ENCODE peak calls at places on chromosomes 5 and 9, in seven cellular contexts. V is A549, H is GM23338, Y is lower lobe of right lung, A is left ventricle myocardium inferior, O is cardiac fibroblast, G is Panc1. U is an unnamed sample.

GRCh38 chr9:112308576-112308975 is 24.8 kb downstream of the PTBP3 start:
- DNase-seq in A (no peak), O (no peak), H (peak; percentile 43), Y (no peak), G (no peak), V (no peak), U (no peak)

GRCh38 chr5:1429501-1429900 is 15.7 kb downstream of the SLC6A3 start:
- DNase-seq in O (no peak), H (no peak), A (no peak), G (no peak), V (no peak), Y (no peak), U (no peak)

GRCh38 chr9:74463825-74464224 is 33.3 kb upstream of the RORB start:
- DNase-seq in H (no peak), G (no peak), A (no peak), O (peak; percentile 2), V (no peak), Y (no peak), U (no peak)

GRCh38 chr5:80346055-80346454 is 26.3 kb downstream of the SPZ1 start:
- DNase-seq in A (no peak), O (peak; percentile 2), G (peak; percentile 13), H (peak; percentile 77), V (peak; percentile 28), Y (no peak), U (no peak)

GRCh38 chr9:113155911-113156559 is 5.2 kb downstream of the SLC31A2 start:
- DNase-seq in V (no peak), A (no peak), G (no peak), Y (no peak), O (no peak), H (no peak), U (no peak)

GRCh38 chr5:143037071-143037470 is 266.9 kb downstream of the ARHGAP26 start:
- DNase-seq in A (no peak), G (no peak), Y (no peak), H (peak; percentile 72), O (no peak), V (no peak), U (no peak)

GRCh38 chr5:91272858-91273257 is 110.3 kb downstream of the ARRDC3 start:
- DNase-seq in G (no peak), O (no peak), A (no peak), V (no peak), Y (no peak), H (no peak), U (no peak)

GRCh38 chr5:25128606-25129005 is 483.8 kb upstream of the CDH10 start:
- DNase-seq in Y (no peak), A (no peak), V (no peak), H (peak; percentile 57), G (no peak), O (no peak), U (no peak)

GRCh38 chr9:122394265-122395242 is 23.7 kb downstream of the PTGS1 start:
- DNase-seq in A (peak; percentile 65), H (no peak), V (no peak), O (peak; percentile 91), Y (no peak), G (no peak), U (peak; percentile 73)

GRCh38 chr9:114341991-114342390 is 12.3 kb downstream of the ORM2 start:
- DNase-seq in Y (no peak), O (no peak), V (no peak), G (no peak), H (no peak), A (no peak), U (no peak)

GRCh38 chr5:78615697-78616096 is 32.9 kb downstream of the LHFPL2 start:
- DNase-seq in G (no peak), O (no peak), A (no peak), H (no peak), Y (no peak), V (peak; percentile 29), U (no peak)

GRCh38 chr5:177317959-177318377 is 6.3 kb upstream of the MXD3 start:
- DNase-seq in O (peak; percentile 89), V (peak; percentile 79), A (peak; percentile 65), G (peak; percentile 65), Y (peak; percentile 77), H (peak; percentile 87), U (no peak)

GRCh38 chr5:6849569-6849968 is 136.3 kb downstream of the TENT4A start:
- DNase-seq in G (no peak), O (no peak), V (no peak), A (no peak), H (no peak), Y (no peak), U (no peak)

GRCh38 chr9:36560813-36561212 is 11.9 kb upstream of the MELK start:
- DNase-seq in Y (no peak), V (no peak), A (no peak), O (peak; percentile 76), H (peak; percentile 64), G (no peak), U (no peak)

GRCh38 chr5:125129151-125129806 is 382.8 kb upstream of the ZNF608 start:
- DNase-seq in V (no peak), Y (no peak), G (no peak), A (no peak), H (no peak), O (no peak), U (no peak)

GRCh38 chr9:105957830-105958229 is 263.5 kb downstream of the TMEM38B start:
- DNase-seq in Y (no peak), H (peak; percentile 83), G (no peak), O (no peak), A (no peak), V (no peak), U (no peak)

GRCh38 chr5:20041326-20041977 is 53.5 kb upstream of the CDH18 start:
- DNase-seq in Y (no peak), O (peak; percentile 5), V (no peak), H (no peak), G (no peak), A (no peak), U (no peak)

GRCh38 chr5:180114304-180115003 is 42.9 kb upstream of the RNF130 start:
- DNase-seq in V (no peak), A (no peak), G (no peak), H (no peak), O (no peak), Y (no peak), U (no peak)

GRCh38 chr5:169637085-169637855 is at the start of gene DOCK2:
- DNase-seq in Y (peak; percentile 87), O (no peak), A (peak; percentile 63), H (peak; percentile 59), V (no peak), G (no peak), U (no peak)

GRCh38 chr9:35960029-35960655 is 2.2 kb upstream of the OR2S2 start:
- DNase-seq in A (no peak), V (no peak), Y (no peak), O (peak; percentile 53), H (no peak), G (no peak), U (no peak)

GRCh38 chr9:34588671-34589370 is 703 bp downstream of the CNTFR start:
- DNase-seq in G (no peak), V (no peak), A (no peak), O (no peak), Y (peak; percentile 47), H (peak; percentile 50), U (no peak)
- H3K4me3 ChIP-seq in G (peak overlapping the region; percentile 42), V (peak overlapping the region; percentile 53), A (peak overlapping the region; percentile 68), O (no peak overlapping the region), Y (peak overlapping the region; percentile 50), H (peak overlapping the region; percentile 70), U (no peak overlapping the region)

GRCh38 chr9:132412089-132412488 is 2.1 kb downstream of the CFAP77 start:
- DNase-seq in A (no peak), G (no peak), Y (no peak), V (no peak), H (peak; percentile 83), O (peak; percentile 21), U (no peak)
- TF ChIP-seq CTCF in A (peak; percentile 61), G (peak; percentile 79), Y (peak; percentile 52), V (peak; percentile 31), H (peak; percentile 85), O (peak; percentile 78), U (peak; percentile 65)

GRCh38 chr9:136714876-136715239 is 2.5 kb downstream of the DIPK1B start:
- DNase-seq in H (no peak), G (no peak), V (no peak), Y (no peak), O (no peak), A (no peak), U (no peak)

GRCh38 chr9:136713555-136713949 is 1.2 kb downstream of the DIPK1B start:
- DNase-seq in Y (no peak), A (no peak), O (peak; percentile 43), V (no peak), H (no peak), G (no peak), U (no peak)

GRCh38 chr9:136712690-136713554 is 550 bp downstream of the DIPK1B start:
- DNase-seq in G (no peak), V (no peak), A (no peak), O (no peak), Y (no peak), H (no peak), U (no peak)

GRCh38 chr9:136711751-136712689 is at the start of gene DIPK1B:
- DNase-seq in O (no peak), A (no peak), V (no peak), G (no peak), H (peak; percentile 79), Y (no peak), U (no peak)

DNA sequence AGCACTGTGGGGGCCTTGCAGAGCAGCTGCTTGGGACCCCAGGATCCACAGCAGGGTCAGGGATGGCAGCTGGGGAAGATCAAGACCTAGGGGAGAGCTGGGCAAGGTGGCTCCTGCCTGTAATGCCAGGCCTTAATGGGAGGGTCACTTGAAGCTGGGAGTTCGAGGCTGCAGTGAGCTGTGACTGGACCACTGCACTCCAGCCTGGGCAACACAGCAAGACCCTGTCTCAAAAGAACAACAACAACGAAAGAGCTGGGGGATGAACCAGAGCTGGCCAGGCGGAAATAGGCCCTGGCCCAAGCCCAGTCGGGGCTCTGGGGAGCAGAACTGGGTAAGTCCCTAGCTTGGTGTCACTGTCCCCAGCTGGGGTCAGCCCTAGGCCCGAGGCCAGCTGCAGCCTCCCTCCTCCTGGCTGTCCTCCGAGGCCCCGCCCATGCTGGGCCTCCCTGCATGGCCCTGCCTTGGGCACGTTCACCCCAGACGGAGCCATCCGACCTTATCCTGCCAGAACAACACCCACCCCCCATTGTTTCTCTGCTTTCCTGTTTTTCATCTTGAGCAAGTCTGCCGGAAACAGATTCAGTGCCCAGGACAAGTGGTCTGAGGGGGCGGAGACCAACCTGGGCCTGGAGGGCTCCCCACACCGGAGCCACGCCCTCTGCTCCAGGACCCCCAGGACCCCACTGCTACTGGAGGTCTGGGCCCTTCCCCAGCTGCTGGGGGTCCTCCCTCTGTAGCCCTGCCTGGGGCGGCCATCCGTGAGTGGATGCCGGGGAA is 1.9 kb downstream of the DIPK1B start:
- DNase-seq in O (peak; percentile 56), Y (no peak), A (peak; percentile 68), H (no peak), G (no peak), V (no peak), U (no peak)
- H3K4me3 ChIP-seq in O (no peak overlapping the region), Y (peak overlapping the region; percentile 56), A (peak overlapping the region; percentile 81), H (no peak overlapping the region), G (no peak overlapping the region), V (no peak overlapping the region), U (no peak overlapping the region)

DNA sequence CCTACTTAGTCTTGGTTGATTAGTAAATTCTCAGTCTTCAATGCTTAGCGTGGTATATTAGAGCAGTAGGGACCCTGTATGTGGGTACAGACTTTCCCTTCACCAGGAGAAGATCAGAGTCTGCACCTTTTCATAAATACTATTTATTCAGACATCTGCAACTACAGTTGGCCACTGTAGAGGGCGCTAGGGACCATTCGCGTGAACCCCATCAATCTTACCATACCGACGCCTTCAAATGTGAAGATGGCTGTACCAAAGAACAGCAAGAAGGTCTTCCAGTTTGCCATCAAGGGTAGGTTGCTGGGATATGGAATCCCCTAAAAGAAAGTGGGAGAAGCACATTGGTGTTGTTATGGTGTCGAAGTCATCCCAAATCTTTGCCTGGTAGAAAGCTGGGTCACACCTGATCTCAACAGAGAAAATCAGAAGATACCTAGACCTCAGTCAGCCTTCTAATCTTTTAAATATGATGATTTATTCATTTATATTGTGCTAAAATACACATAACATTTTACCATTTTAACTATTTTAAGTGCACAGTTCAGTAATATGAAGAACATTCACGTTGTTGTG is 19.1 kb downstream of the SLC36A3 start:
- DNase-seq in V (no peak), H (peak; percentile 70), G (no peak), O (no peak), Y (no peak), A (no peak), U (no peak)
- TF ChIP-seq CTCF in V (no peak), H (peak; percentile 86), G (peak; percentile 61), O (no peak), Y (peak; percentile 24), A (no peak), U (peak; percentile 21)

U was measured in AG09309.